ENCODE peak calls at places on chromosome 13, in nine cellular contexts. B, U, A, T, F, C, H, Y and M are unnamed samples.

GRCh38 chr13:21949818-21950429 is 279.1 kb downstream of the FGF9 start:
- DNase-seq in H (no peak), Y (no peak), U (no peak), B (no peak), T (no peak), C (no peak), A (no peak), F (no peak), M (no peak)

GRCh38 chr13:22449251-22449650 is 731.5 kb upstream of the SGCG start:
- DNase-seq in F (no peak), U (no peak), C (no peak), H (no peak), T (no peak), B (no peak), A (no peak), Y (no peak), M (no peak)

GRCh38 chr13:51861728-51862300 is at the start of gene CCDC70:
- DNase-seq in H (no peak), T (no peak), F (peak; percentile 10), B (no peak), A (no peak), C (peak; percentile 72), Y (no peak), U (no peak), M (no peak)

GRCh38 chr13:113926951-113927660 is 46.8 kb downstream of the C13orf46 start:
- DNase-seq in H (no peak), C (no peak), A (no peak), U (no peak), B (no peak), T (no peak), F (no peak), Y (peak; percentile 66), M (no peak)

GRCh38 chr13:33815011-33815550 is 2.9 kb upstream of the RFC3 start:
- DNase-seq in T (no peak), U (no peak), H (no peak), A (no peak), Y (no peak), B (no peak), C (no peak), F (no peak), M (no peak)

GRCh38 chr13:94705081-94705751 is 7.1 kb downstream of the SOX21 start:
- DNase-seq in C (no peak), H (no peak), Y (peak; percentile 42), A (no peak), U (peak; percentile 35), B (no peak), T (no peak), F (no peak), M (peak; percentile 70)

GRCh38 chr13:41004875-41005693 is 14.0 kb downstream of the ELF1 start:
- DNase-seq in H (no peak), F (no peak), T (no peak), Y (no peak), A (peak; percentile 89), U (no peak), C (peak; percentile 8), B (peak; percentile 77), M (no peak)

GRCh38 chr13:76833465-76833864 is 52.7 kb downstream of the KCTD12 start:
- DNase-seq in C (no peak), U (no peak), A (no peak), H (no peak), T (no peak), F (no peak), Y (no peak), B (no peak), M (no peak)

GRCh38 chr13:113595131-113595530 is 10.6 kb downstream of the TFDP1 start:
- DNase-seq in B (no peak), A (no peak), F (no peak), C (no peak), H (no peak), U (no peak), Y (no peak), T (no peak), M (no peak)

GRCh38 chr13:89375839-89376238 is 1704.7 kb downstream of the SLITRK5 start:
- DNase-seq in U (no peak), C (peak; percentile 22), T (peak; percentile 21), Y (no peak), F (peak; percentile 76), H (no peak), A (no peak), B (no peak), M (no peak)

GRCh38 chr13:33372251-33372919 is 86.8 kb upstream of the STARD13 start:
- DNase-seq in Y (no peak), C (no peak), U (no peak), A (no peak), B (no peak), T (no peak), H (no peak), F (peak; percentile 43), M (no peak)

GRCh38 chr13:38369058-38369457 is 19.4 kb downstream of the UFM1 start:
- DNase-seq in Y (no peak), T (no peak), U (no peak), B (no peak), A (no peak), H (no peak), C (no peak), F (no peak), M (no peak)

GRCh38 chr13:44955421-44955820 is 33.9 kb downstream of the NUFIP1 start:
- DNase-seq in H (no peak), T (no peak), A (no peak), C (peak; percentile 64), U (peak; percentile 8), B (no peak), Y (no peak), F (no peak), M (no peak)

GRCh38 chr13:51153527-51153926 is 42.5 kb upstream of the C13orf42 start:
- DNase-seq in T (no peak), Y (no peak), C (no peak), B (no peak), F (no peak), H (no peak), A (no peak), U (no peak), M (peak; percentile 60)

DNA sequence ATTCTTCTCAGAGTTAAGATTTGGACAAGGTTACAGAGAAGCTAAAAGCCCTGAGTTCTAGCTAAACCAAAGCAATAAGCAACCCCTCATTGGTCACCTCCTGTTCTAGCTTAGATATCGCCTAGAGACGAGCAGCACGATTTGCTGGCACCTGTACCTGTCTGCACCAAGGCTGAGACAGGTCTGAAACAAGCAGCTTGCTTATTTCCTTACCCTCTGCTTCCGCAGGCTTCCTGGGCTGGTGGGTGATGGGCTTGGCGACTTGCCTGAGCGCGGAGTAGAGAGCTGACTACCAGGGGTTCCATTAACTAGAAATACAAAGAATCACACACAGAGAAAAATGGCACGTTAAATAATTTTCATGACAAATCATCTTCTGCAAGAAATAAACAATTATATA is 276.9 kb downstream of the DCLK1 start:
- DNase-seq in H (no peak), F (no peak), T (no peak), C (no peak), Y (no peak), B (no peak), A (no peak), U (no peak), M (no peak)
- H3K4me1 ChIP-seq in H (peaks cover 16% of the 10 kb centered on the region), F (peaks cover 24% of the 10 kb centered on the region), T (no peaks in the 10 kb centered on the region), C (peaks cover 15% of the 10 kb centered on the region), Y (peaks cover 4% of the 10 kb centered on the region), B (no peaks in the 10 kb centered on the region), A (no peaks in the 10 kb centered on the region), U (peaks cover 27% of the 10 kb centered on the region), M (peaks cover 61% of the 10 kb centered on the region)

DNA sequence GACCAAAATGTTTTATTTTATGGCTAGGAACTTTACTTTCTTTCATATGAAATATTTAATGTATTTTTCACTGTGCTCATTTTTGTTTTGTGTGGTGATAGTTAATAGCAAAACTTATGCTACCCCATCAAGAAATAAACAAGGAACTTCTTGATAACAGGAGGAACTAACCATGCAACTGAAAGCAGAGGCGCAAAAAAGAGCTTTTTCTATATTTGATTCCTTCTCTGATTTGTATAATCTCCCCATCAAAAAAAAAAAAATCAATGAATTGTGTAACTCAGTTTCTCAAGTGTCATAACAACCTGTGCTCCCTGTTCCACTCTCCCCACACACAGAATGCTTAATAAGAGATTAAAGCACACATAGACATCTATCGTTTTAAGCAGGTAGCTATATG is 67.3 kb upstream of the MED4 start:
- DNase-seq in T (no peak), B (no peak), U (no peak), A (no peak), H (no peak), F (no peak), C (no peak), Y (no peak), M (no peak)
- TF ChIP-seq EZH2phosphoT487 in T (no peak), B (no peak), U (no peak), A (no peak), H (no peak), F (no peak), C (no peak), Y (no peak), M (no peak)

GRCh38 chr13:75792526-75793187 is 156.5 kb downstream of the LMO7 start:
- DNase-seq in U (no peak), B (no peak), Y (no peak), F (no peak), T (peak; percentile 59), H (no peak), A (no peak), C (no peak), M (no peak)
- H3K4me1 ChIP-seq in U (no peaks in the 10 kb centered on the region), B (no peaks in the 10 kb centered on the region), Y (peaks cover 11% of the 10 kb centered on the region), F (peaks cover 29% of the 10 kb centered on the region), T (peaks cover 25% of the 10 kb centered on the region), H (peaks cover 12% of the 10 kb centered on the region), A (no peaks in the 10 kb centered on the region), C (peaks cover 24% of the 10 kb centered on the region), M (peaks cover 6% of the 10 kb centered on the region)

GRCh38 chr13:27280009-27280646 is 9.5 kb downstream of the RASL11A start:
- DNase-seq in H (no peak), Y (no peak), T (no peak), F (no peak), U (no peak), A (no peak), B (no peak), C (peak; percentile 92), M (no peak)

GRCh38 chr13:27281420-27281819 is 10.8 kb downstream of the RASL11A start:
- DNase-seq in U (no peak), B (no peak), C (peak; percentile 30), A (no peak), H (no peak), F (no peak), T (peak; percentile 35), Y (no peak), M (no peak)

GRCh38 chr13:27280841-27281240 is 10.2 kb downstream of the RASL11A start:
- DNase-seq in A (no peak), Y (no peak), U (no peak), H (no peak), B (no peak), F (no peak), T (no peak), C (no peak), M (no peak)

GRCh38 chr13:27288397-27288796 is 17.8 kb downstream of the RASL11A start:
- DNase-seq in F (no peak), A (no peak), B (no peak), C (no peak), T (no peak), H (no peak), U (no peak), Y (no peak), M (no peak)

DNA sequence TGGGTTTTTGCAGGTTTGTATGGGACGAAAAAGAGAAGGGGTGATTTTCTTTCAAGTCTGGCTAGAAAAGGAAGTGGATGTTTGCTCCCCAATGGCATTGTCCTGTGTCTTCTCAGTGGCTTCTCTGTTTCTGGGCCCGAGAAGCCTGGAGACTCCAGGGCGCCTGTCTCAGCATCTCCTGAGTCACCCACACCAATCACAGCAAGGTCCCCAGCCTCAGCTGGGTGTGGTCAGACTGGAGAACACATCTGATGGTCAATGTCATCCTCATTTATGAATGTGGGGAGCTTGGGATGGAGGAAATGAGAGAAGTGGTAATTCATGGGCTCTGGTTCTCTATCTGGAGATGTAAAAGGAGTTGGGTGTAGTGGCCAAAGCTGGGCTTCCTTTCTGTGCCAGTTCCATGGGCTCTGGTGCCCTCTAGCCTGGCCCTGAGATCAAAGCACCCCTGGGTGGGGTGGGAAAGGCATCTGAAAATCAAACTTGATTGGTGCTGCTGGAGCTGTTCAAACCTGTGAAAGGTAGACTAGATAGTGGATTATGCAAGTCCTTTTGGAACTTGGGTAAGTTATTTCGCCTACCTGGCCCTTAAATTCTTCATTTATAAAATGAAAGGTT is 13.4 kb downstream of the RASL11A start:
- DNase-seq in U (no peak), A (peak; percentile 53), Y (peak; percentile 28), C (peak; percentile 59), T (no peak), B (no peak), F (peak; percentile 47), H (peak; percentile 15), M (no peak)
- TF ChIP-seq EZH2phosphoT487 in U (no peak), A (no peak), Y (no peak), C (no peak), T (no peak), B (no peak), F (no peak), H (no peak), M (no peak)